ENCODE peak calls at places on chromosomes 12 and 14, in seven cellular contexts. S, G, K, U, P, C and N are unnamed samples.

GRCh38 chr12:90281156-90281868 is 572.7 kb upstream of the ATP2B1 start:
- DNase-seq in K (no peak), S (no peak), G (no peak), C (no peak), P (no peak), U (no peak), N (no peak)

GRCh38 chr12:119669744-119670472 is 2.0 kb downstream of the PRKAB1 start:
- DNase-seq in G (no peak), P (no peak), S (no peak), C (no peak), K (no peak), U (no peak), N (no peak)

GRCh38 chr12:47801904-47802246 is 17.8 kb downstream of the HDAC7 start:
- DNase-seq in K (no peak), P (no peak), U (no peak), C (no peak), S (no peak), G (no peak), N (no peak)

GRCh38 chr14:105102361-105102760 is 37.1 kb upstream of the GPR132 start:
- DNase-seq in P (no peak), K (no peak), G (no peak), S (no peak), C (peak), U (no peak), N (no peak)

GRCh38 chr12:100646896-100647295 is 73.4 kb downstream of the GAS2L3 start:
- DNase-seq in C (no peak), U (no peak), P (no peak), G (no peak), S (no peak), K (no peak), N (no peak)

GRCh38 chr14:92451245-92451644 is 62.3 kb upstream of the RIN3 start:
- DNase-seq in G (no peak), P (no peak), U (no peak), C (no peak), S (no peak), K (peak), N (no peak)

GRCh38 chr12:72072613-72073212 is 134.1 kb downstream of the TPH2 start:
- DNase-seq in P (peak), G (no peak), C (no peak), K (no peak), S (no peak), U (no peak), N (no peak)

GRCh38 chr14:63453443-63453936 is 89.7 kb downstream of the PPP2R5E start:
- DNase-seq in C (peak), P (no peak), U (no peak), G (no peak), K (no peak), S (no peak), N (no peak)

GRCh38 chr14:89352976-89353817 is 63.8 kb downstream of the FOXN3 start:
- DNase-seq in P (no peak), G (no peak), U (no peak), S (no peak), K (no peak), C (no peak), N (no peak)

GRCh38 chr12:91422107-91422506 is 239.5 kb upstream of the DCN start:
- DNase-seq in K (no peak), G (no peak), S (no peak), P (no peak), C (no peak), U (no peak), N (no peak)

GRCh38 chr12:10939163-10939562 is at the start of gene TAS2R14:
- DNase-seq in C (no peak), G (no peak), U (no peak), S (no peak), P (no peak), K (no peak), N (no peak)

GRCh38 chr12:63154560-63154959 is 3.6 kb upstream of the AVPR1A start:
- DNase-seq in K (peak), S (no peak), P (no peak), G (no peak), C (no peak), U (no peak), N (no peak)

DNA sequence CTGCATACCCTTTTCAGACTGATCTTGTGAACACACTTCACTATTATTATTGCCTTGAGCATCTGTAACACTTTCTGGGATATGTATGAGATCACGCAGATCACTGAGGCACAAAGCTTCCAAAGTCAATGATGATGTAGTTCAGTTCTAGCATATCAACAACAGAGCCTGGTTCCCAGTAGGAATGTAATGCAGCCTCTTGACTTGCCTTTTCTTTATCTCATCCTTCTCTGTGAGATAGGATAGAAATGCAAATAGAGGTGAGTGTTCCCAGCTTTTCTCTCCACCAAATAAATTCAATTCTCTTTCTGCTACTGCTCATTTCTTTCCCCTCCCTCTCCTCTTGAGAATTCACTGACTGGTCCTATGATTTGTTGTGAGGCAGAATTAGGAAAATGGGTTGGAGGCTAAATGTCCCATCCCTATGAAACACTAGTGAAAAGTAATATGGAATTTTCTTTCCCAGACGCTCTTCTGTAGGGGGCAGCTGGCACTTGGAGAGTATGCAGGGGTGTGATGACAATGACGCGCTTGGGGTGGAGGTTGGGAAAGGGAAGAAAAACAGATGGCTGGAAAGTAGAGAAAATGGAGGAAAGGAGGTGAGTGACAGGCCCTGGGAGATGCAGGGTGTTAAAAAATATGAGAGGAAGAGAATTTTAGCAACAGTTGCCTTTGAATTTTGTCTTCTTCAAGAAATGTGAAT is 96.0 kb upstream of the TMTC1 start:
- DNase-seq in G (no peak), U (no peak), K (peak), S (no peak), P (no peak), C (no peak), N (no peak)
- H3K4ac ChIP-seq in G (no peak), U (no peak), K (no peak), S (no peak), P (no peak), C (no peak), N (no peak)

DNA sequence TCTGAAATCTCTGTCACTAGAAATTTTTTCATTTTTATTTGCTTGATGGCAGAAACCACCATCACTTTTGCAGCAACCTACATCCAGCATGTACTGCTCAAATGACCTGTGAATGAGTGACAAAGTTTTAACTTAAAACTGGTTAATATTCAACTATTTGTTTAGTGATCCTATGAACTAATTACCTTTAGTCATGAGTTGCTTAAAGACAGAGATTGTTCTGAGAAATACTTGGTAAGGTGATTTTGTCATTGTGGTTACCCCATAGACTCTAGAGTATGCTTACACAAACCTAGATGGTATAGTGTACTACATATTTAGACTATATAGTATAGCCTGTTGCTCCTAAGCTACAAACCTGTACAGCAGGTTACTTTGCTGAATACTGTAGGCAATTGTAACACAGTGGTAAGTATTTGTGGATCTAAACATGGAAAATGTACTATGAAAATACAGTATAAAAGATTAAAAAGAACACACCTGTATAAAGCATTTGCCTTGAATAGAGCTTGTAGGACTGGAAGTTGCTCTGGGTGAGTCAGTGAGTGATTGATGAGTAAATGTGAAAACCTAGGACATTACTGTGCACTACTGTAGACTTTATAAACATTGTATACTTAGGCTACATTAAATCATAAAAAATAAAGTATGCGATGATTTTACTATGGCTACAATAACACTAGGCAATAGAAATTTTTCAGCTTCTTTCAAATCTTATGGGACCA is 256.6 kb upstream of the PPFIA2 start:
- DNase-seq in S (no peak), G (no peak), K (no peak), C (no peak), U (no peak), P (no peak), N (no peak)
- H3K4ac ChIP-seq in S (no peak), G (no peak), K (no peak), C (no peak), U (no peak), P (no peak), N (no peak)

GRCh38 chr12:130688027-130688778 is 27.9 kb downstream of the RIMBP2 start:
- DNase-seq in G (no peak), K (no peak), U (no peak), P (no peak), S (no peak), C (no peak), N (no peak)
- H3K4ac ChIP-seq in G (no peak), K (no peak), U (no peak), P (no peak), S (no peak), C (no peak), N (no peak)

DNA sequence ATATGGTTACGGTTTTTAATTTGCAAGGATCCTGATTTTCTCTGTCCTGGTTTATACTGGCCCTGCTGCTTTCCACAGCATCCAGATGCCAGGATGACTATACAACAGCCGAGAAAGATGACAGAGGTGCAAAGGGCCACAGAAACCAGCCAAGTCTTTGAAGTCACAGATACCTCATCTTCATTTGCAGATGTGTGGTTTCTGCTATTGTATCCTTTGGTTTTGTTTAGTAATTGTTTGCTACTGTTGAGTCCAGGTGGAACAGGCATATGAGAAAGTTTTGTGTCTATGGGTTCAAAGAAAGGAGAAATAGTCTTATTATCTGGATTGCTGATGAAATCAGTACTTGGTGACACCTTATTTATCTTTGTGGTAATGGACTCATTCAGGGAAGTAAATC is 17.3 kb upstream of the KLHL42 start:
- DNase-seq in K (no peak), U (no peak), P (no peak), G (no peak), C (no peak), S (no peak), N (no peak)
- H3K4ac ChIP-seq in K (no peak), U (no peak), P (no peak), G (no peak), C (no peak), S (no peak), N (no peak)